ENCODE peak calls at places on chromosome 1, in six cellular contexts. F, X, V, J, P and D are unnamed samples.
A peak's percentile ranks its signal among the peaks of the same experiment; 100 is the strongest.

GRCh38 chr1:52164604-52165003 is 22.7 kb downstream of the ZFYVE9 start:
- DNase-seq in F (no peak), X (no peak), V (no peak), J (no peak), P (no peak), D (no peak)

GRCh38 chr1:2286923-2287322 is 58.8 kb downstream of the SKI start:
- DNase-seq in F (no peak), X (no peak), V (no peak), J (no peak), P (no peak), D (no peak)

GRCh38 chr1:231369282-231369681 is 31.2 kb downstream of the SPRTN start:
- DNase-seq in F (no peak), X (no peak), V (no peak), J (no peak), P (no peak), D (no peak)

GRCh38 chr1:43531453-43531905 is 796 bp downstream of the PTPRF start:
- DNase-seq in F (no peak), X (no peak), V (no peak), J (no peak), P (peak; percentile 60), D (no peak)

GRCh38 chr1:167447521-167448136 is 70.7 kb downstream of the CD247 start:
- DNase-seq in F (peak; percentile 83), X (no peak), V (peak; percentile 51), J (peak; percentile 46), P (no peak), D (no peak)

GRCh38 chr1:240667351-240667750 is 55.4 kb upstream of the GREM2 start:
- DNase-seq in F (no peak), X (no peak), V (no peak), J (no peak), P (no peak), D (no peak)

GRCh38 chr1:54937469-54937868 is 43.0 kb upstream of the TMEM61 start:
- DNase-seq in F (no peak), X (no peak), V (no peak), J (no peak), P (no peak), D (no peak)

GRCh38 chr1:244221961-244222360 is 170.9 kb downstream of the ZBTB18 start:
- DNase-seq in F (no peak), X (no peak), V (no peak), J (no peak), P (no peak), D (no peak)

GRCh38 chr1:156114919-156115513 is 505 bp downstream of the LMNA start:
- DNase-seq in F (no peak), X (no peak), V (no peak), J (no peak), P (peak; percentile 62), D (no peak)

GRCh38 chr1:36937371-36937770 is 96.9 kb downstream of the GRIK3 start:
- DNase-seq in F (no peak), X (no peak), V (no peak), J (no peak), P (no peak), D (no peak)

GRCh38 chr1:8517579-8518489 is 199.9 kb downstream of the SLC45A1 start:
- DNase-seq in F (peak; percentile 23), X (no peak), V (no peak), J (no peak), P (no peak), D (no peak)

GRCh38 chr1:87805661-87806376 is 477.1 kb downstream of the LMO4 start:
- DNase-seq in F (no peak), X (peak; percentile 24), V (no peak), J (no peak), P (no peak), D (no peak)

GRCh38 chr1:183568176-183569041 is 21.9 kb downstream of the NCF2 start:
- DNase-seq in F (no peak), X (no peak), V (no peak), J (no peak), P (no peak), D (peak; percentile 25)

GRCh38 chr1:202615501-202616354 is 94.5 kb downstream of the SYT2 start:
- DNase-seq in F (no peak), X (peak; percentile 26), V (no peak), J (no peak), P (no peak), D (no peak)

GRCh38 chr1:18058522-18058921 is 49.1 kb upstream of the IGSF21 start:
- DNase-seq in F (no peak), X (no peak), V (no peak), J (no peak), P (no peak), D (no peak)

GRCh38 chr1:58773406-58773840 is 10.4 kb downstream of the JUN start:
- DNase-seq in F (peak; percentile 29), X (no peak), V (no peak), J (no peak), P (no peak), D (no peak)

GRCh38 chr1:8347635-8348034 is 29.7 kb downstream of the SLC45A1 start:
- DNase-seq in F (no peak), X (no peak), V (no peak), J (no peak), P (no peak), D (no peak)

GRCh38 chr1:227763246-227764018 is 28.2 kb downstream of the SNAP47 start:
- DNase-seq in F (no peak), X (no peak), V (no peak), J (no peak), P (no peak), D (no peak)

GRCh38 chr1:55081188-55081904 is 42.0 kb downstream of the PCSK9 start:
- DNase-seq in F (no peak), X (no peak), V (no peak), J (no peak), P (no peak), D (peak; percentile 16)

GRCh38 chr1:86788300-86789206 is 84.2 kb downstream of the SH3GLB1 start:
- DNase-seq in F (no peak), X (no peak), V (no peak), J (no peak), P (no peak), D (peak; percentile 41)

GRCh38 chr1:202618387-202619022 is 91.7 kb downstream of the SYT2 start:
- DNase-seq in F (no peak), X (no peak), V (no peak), J (no peak), P (no peak), D (no peak)

GRCh38 chr1:208258277-208258676 is 14.1 kb upstream of the PLXNA2 start:
- DNase-seq in F (no peak), X (no peak), V (no peak), J (no peak), P (no peak), D (no peak)

GRCh38 chr1:33586111-33586510 is 113.7 kb downstream of the ZSCAN20 start:
- DNase-seq in F (no peak), X (no peak), V (no peak), J (no peak), P (no peak), D (no peak)

GRCh38 chr1:46465981-46466476 is 23.6 kb upstream of the DMBX1 start:
- DNase-seq in F (no peak), X (no peak), V (no peak), J (no peak), P (no peak), D (no peak)

GRCh38 chr1:52917591-52917990 is 3.9 kb downstream of the ECHDC2 start:
- DNase-seq in F (no peak), X (no peak), V (no peak), J (no peak), P (no peak), D (no peak)

GRCh38 chr1:232524056-232524455 is 105.9 kb downstream of the SIPA1L2 start:
- DNase-seq in F (no peak), X (no peak), V (no peak), J (no peak), P (no peak), D (no peak)

GRCh38 chr1:166273618-166274017 is 106.8 kb upstream of the FAM78B start:
- DNase-seq in F (no peak), X (no peak), V (no peak), J (no peak), P (no peak), D (no peak)

GRCh38 chr1:247056071-247056470 is 22.5 kb downstream of the ZNF670 start:
- DNase-seq in F (no peak), X (no peak), V (no peak), J (no peak), P (no peak), D (no peak)

GRCh38 chr1:57423135-57424131 is at the start of gene DAB1:
- DNase-seq in F (no peak), X (peak; percentile 18), V (no peak), J (no peak), P (peak; percentile 61), D (no peak)

GRCh38 chr1:29501227-29501976 is 265.1 kb downstream of the PTPRU start:
- DNase-seq in F (no peak), X (no peak), V (no peak), J (no peak), P (no peak), D (no peak)

GRCh38 chr1:199931666-199932377 is 95.7 kb upstream of the NR5A2 start:
- DNase-seq in F (peak; percentile 52), X (no peak), V (no peak), J (peak; percentile 5), P (no peak), D (no peak)

GRCh38 chr1:201542166-201543045 is 3.5 kb downstream of the NAV1 start:
- DNase-seq in F (no peak), X (peak; percentile 26), V (no peak), J (no peak), P (no peak), D (no peak)

GRCh38 chr1:22412932-22413727 is 38.5 kb upstream of the ZBTB40 start:
- DNase-seq in F (no peak), X (no peak), V (no peak), J (no peak), P (no peak), D (no peak)

GRCh38 chr1:63326473-63327380 is 4.4 kb downstream of the FOXD3 start:
- DNase-seq in F (peak; percentile 11), X (no peak), V (no peak), J (no peak), P (peak; percentile 52), D (no peak)

GRCh38 chr1:181113061-181113695 is 24.7 kb downstream of the IER5 start:
- DNase-seq in F (no peak), X (peak; percentile 24), V (no peak), J (no peak), P (no peak), D (no peak)

GRCh38 chr1:147541672-147542548 is 609 bp downstream of the BCL9 start:
- DNase-seq in F (peak; percentile 19), X (no peak), V (no peak), J (no peak), P (peak; percentile 64), D (no peak)

GRCh38 chr1:54397090-54397591 is 9.1 kb downstream of the SSBP3 start:
- DNase-seq in F (no peak), X (no peak), V (no peak), J (no peak), P (no peak), D (no peak)

GRCh38 chr1:33927721-33928120 is 63.8 kb downstream of the HMGB4 start:
- DNase-seq in F (no peak), X (no peak), V (no peak), J (no peak), P (no peak), D (no peak)